ENCODE peak calls at places on chromosomes 7 and 10, in nine cellular contexts. T, I, H, V, W, Q, X, P and M are unnamed samples.

GRCh38 chr10:74947781-74948401 is 121.5 kb downstream of the KAT6B start:
- DNase-seq in Q (no peak), H (no peak), W (peak), V (no peak), T (no peak), P (no peak), I (no peak), X (no peak), M (no peak)

GRCh38 chr10:132387723-132388210 is 9.2 kb upstream of the PWWP2B start:
- DNase-seq in H (peak), Q (peak), I (no peak), P (no peak), T (peak), V (no peak), W (peak), X (peak), M (no peak)

GRCh38 chr7:37109016-37109415 is 339.6 kb downstream of the ELMO1 start:
- DNase-seq in W (no peak), X (no peak), T (no peak), Q (no peak), V (no peak), P (no peak), I (no peak), H (no peak), M (no peak)

GRCh38 chr7:126483972-126484371 is 768.8 kb downstream of the GRM8 start:
- DNase-seq in X (no peak), V (no peak), P (no peak), H (no peak), Q (no peak), W (no peak), T (no peak), I (no peak), M (no peak)

GRCh38 chr10:53395449-53395848 is 622.9 kb upstream of the MBL2 start:
- DNase-seq in Q (no peak), H (no peak), I (no peak), W (no peak), V (no peak), P (no peak), X (peak), T (no peak), M (no peak)

GRCh38 chr7:139362302-139362701 is 2.6 kb downstream of the LUC7L2 start:
- DNase-seq in X (no peak), I (no peak), Q (no peak), P (no peak), H (no peak), T (no peak), W (no peak), V (no peak), M (no peak)

GRCh38 chr7:151018421-151019129 is 5.7 kb downstream of the ATG9B start:
- DNase-seq in H (no peak), T (no peak), Q (peak), V (no peak), W (no peak), X (no peak), P (no peak), I (no peak), M (no peak)

GRCh38 chr10:5601826-5602225 is 64.6 kb downstream of the ASB13 start:
- DNase-seq in Q (no peak), T (no peak), H (no peak), X (no peak), I (no peak), P (no peak), V (no peak), W (no peak), M (no peak)

GRCh38 chr10:75283150-75284096 is 47.7 kb upstream of the COMTD1 start:
- DNase-seq in Q (peak), T (no peak), V (peak), P (no peak), I (no peak), H (no peak), X (no peak), W (no peak), M (no peak)

GRCh38 chr10:81820418-81820817 is 54.6 kb upstream of the NRG3 start:
- DNase-seq in Q (no peak), W (no peak), V (no peak), H (no peak), I (no peak), X (peak), T (no peak), P (no peak), M (no peak)

GRCh38 chr7:33495207-33495606 is 365.8 kb downstream of the BBS9 start:
- DNase-seq in W (peak), T (no peak), H (no peak), V (no peak), X (no peak), P (no peak), Q (peak), I (no peak), M (no peak)

GRCh38 chr10:6748981-6749630 is 169.0 kb upstream of the PRKCQ start:
- DNase-seq in I (no peak), Q (peak), P (no peak), T (no peak), H (no peak), W (peak), X (no peak), V (no peak), M (no peak)

GRCh38 chr10:131436467-131436866 is 124.9 kb upstream of the TCERG1L start:
- DNase-seq in H (no peak), X (no peak), V (no peak), I (no peak), W (no peak), Q (peak), P (no peak), T (no peak), M (no peak)

GRCh38 chr7:135930565-135931423 is 46.4 kb downstream of the MTPN start:
- DNase-seq in I (no peak), P (no peak), H (no peak), W (peak), X (peak), V (no peak), Q (peak), T (no peak), M (no peak)

GRCh38 chr7:27185708-27186449 is 847 bp upstream of the HOXA11 start:
- DNase-seq in T (no peak), H (no peak), Q (no peak), W (no peak), V (no peak), P (peak), X (no peak), I (peak), M (peak)

GRCh38 chr7:27184342-27185012 is 555 bp downstream of the HOXA11 start:
- DNase-seq in Q (peak), T (no peak), V (no peak), X (peak), P (peak), H (no peak), W (peak), I (peak), M (peak)

GRCh38 chr7:27183682-27184341 is 1.2 kb downstream of the HOXA11 start:
- DNase-seq in X (no peak), Q (peak), H (no peak), W (no peak), P (peak), V (no peak), T (no peak), I (peak), M (peak)

GRCh38 chr7:27186450-27187157 is 1.6 kb upstream of the HOXA11 start:
- DNase-seq in X (no peak), T (no peak), W (no peak), P (no peak), Q (no peak), H (no peak), V (no peak), I (no peak), M (no peak)

GRCh38 chr7:27185013-27185707 is at the start of gene HOXA11:
- DNase-seq in H (peak), X (no peak), V (no peak), P (peak), I (peak), W (peak), Q (peak), T (no peak), M (peak)
- H3K4me3 ChIP-seq in H (peak), X (peak), V (peak), P (peak), I (peak), W (peak), Q (peak), T (no peak), M (peak)

GRCh38 chr10:34757933-34758332 is 57.2 kb downstream of the PARD3 start:
- DNase-seq in V (no peak), P (no peak), I (no peak), T (no peak), X (no peak), Q (no peak), W (no peak), H (no peak), M (no peak)

GRCh38 chr10:34756584-34756983 is 58.5 kb downstream of the PARD3 start:
- DNase-seq in X (no peak), Q (no peak), V (no peak), T (no peak), W (no peak), H (no peak), P (no peak), I (no peak), M (no peak)

GRCh38 chr10:34751272-34751671 is 63.8 kb downstream of the PARD3 start:
- DNase-seq in W (no peak), X (no peak), T (no peak), H (no peak), Q (no peak), I (no peak), P (no peak), V (no peak), M (no peak)

GRCh38 chr10:34748767-34749166 is 66.3 kb downstream of the PARD3 start:
- DNase-seq in X (no peak), I (no peak), T (peak), V (no peak), Q (no peak), W (no peak), H (no peak), P (no peak), M (no peak)

DNA sequence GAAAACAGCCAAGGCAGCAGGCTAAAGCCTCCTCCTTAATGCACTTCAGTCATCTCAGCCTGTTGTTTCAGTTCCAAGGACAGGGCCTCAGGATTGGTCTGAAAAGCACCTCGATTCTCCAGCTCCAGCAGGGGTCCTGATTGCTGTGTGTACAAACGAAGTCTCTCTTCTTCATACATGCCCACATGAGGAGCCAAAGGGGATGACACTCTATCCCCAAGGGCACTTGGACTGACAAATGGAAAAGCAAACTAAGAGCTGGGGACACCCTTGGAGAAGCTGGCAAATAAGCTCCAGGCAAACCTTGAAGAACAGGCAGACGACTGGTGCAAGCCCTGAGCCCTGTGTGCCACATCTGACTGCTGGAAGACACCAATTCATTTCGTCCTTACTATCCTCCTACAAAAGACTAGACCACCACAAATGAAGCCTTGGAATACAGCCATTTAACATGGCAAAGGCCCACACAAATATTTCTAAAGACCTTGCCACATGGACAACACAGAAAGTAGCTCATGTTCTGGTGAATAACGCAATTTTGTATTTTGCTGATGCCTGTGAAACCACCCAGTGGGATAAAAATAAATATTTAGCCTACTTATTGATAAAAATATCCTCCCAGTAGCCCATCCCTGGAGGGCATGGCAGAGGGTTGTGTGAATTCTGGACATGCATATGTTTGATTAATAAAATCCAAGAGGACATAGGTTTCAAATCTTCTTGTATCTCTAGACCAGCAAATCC is 61.9 kb downstream of the PARD3 start:
- DNase-seq in H (no peak), V (no peak), Q (no peak), I (no peak), W (no peak), X (no peak), P (no peak), T (no peak), M (no peak)
- H3K27ac ChIP-seq in H (no peak), V (no peak), Q (no peak), I (no peak), W (no peak), X (no peak), P (no peak), T (no peak), M (no peak)

GRCh38 chr10:112782176-112782907 is 167.7 kb upstream of the TCF7L2 start:
- DNase-seq in T (no peak), X (no peak), W (no peak), H (peak), P (no peak), V (no peak), I (no peak), Q (peak), M (peak)

GRCh38 chr10:112778579-112778978 is 171.5 kb upstream of the TCF7L2 start:
- DNase-seq in W (peak), V (no peak), I (no peak), H (no peak), Q (no peak), P (no peak), X (no peak), T (no peak), M (no peak)

GRCh38 chr10:112775892-112776679 is 174.0 kb upstream of the TCF7L2 start:
- DNase-seq in V (no peak), P (no peak), H (no peak), W (peak), I (no peak), Q (no peak), X (no peak), T (no peak), M (no peak)

GRCh38 chr10:112775347-112775746 is 174.7 kb upstream of the TCF7L2 start:
- DNase-seq in V (no peak), P (no peak), X (peak), W (no peak), I (no peak), H (no peak), T (no peak), Q (peak), M (no peak)

DNA sequence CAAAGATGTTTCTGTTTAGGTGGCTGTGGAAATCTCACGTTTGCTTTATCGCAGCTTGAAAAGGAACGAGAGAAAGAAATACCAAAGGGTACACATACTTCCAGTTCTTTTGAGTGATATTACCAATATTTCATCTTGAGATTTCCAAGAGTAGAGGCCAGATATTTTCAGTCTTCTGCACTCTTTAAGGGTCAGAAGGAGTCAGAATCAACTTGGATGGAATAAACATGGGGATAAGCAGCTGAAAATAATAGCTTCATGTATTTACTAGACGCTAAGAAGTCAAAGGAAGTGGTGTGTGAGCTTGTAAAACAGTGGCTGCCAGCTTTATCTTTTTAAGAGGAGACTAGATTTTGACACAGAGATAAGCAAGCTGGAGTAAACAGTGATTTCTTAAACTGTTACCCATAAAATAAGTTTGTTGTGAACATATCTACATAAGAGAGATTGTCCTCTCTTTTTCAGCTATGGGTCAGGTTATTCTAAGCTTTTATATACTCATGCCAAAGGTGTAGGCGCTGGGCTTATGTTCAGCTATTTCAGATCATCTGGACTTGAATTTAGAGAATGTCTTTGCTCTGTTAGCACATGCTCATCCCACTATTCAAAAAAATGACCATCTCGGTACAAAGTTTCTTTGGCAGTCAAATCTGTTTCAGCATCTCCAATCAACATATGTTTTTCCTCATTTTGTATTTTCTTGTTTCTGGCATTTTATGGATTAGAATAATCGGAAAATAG is 170.9 kb upstream of the TCF7L2 start:
- DNase-seq in H (no peak), Q (no peak), W (peak), I (no peak), X (no peak), T (no peak), P (no peak), V (no peak), M (no peak)
- H3K4me3 ChIP-seq in H (no peak), Q (no peak), W (peak), I (no peak), X (no peak), T (no peak), P (no peak), V (no peak), M (no peak)

GRCh38 chr10:80463868-80464267 is 9.8 kb downstream of the TSPAN14 start:
- DNase-seq in P (no peak), W (no peak), V (no peak), H (peak), X (no peak), Q (no peak), T (no peak), I (no peak), M (no peak)

GRCh38 chr10:80465839-80466590 is 11.9 kb downstream of the TSPAN14 start:
- DNase-seq in P (no peak), V (no peak), H (no peak), T (no peak), Q (no peak), X (no peak), W (no peak), I (no peak), M (no peak)

GRCh38 chr10:80462986-80463741 is 9.1 kb downstream of the TSPAN14 start:
- DNase-seq in P (no peak), X (no peak), I (no peak), W (no peak), T (no peak), Q (peak), V (no peak), H (no peak), M (no peak)

GRCh38 chr10:80466724-80467326 is 12.7 kb downstream of the TSPAN14 start:
- DNase-seq in W (no peak), V (no peak), I (no peak), H (no peak), T (no peak), P (no peak), X (no peak), Q (no peak), M (no peak)

GRCh38 chr10:80464557-80465466 is 10.7 kb downstream of the TSPAN14 start:
- DNase-seq in T (no peak), I (peak), X (no peak), H (peak), V (no peak), P (no peak), W (no peak), Q (peak), M (no peak)
- H3K27ac ChIP-seq in T (no peak), I (peak), X (peak), H (peak), V (peak), P (peak), W (no peak), Q (no peak), M (peak)

DNA sequence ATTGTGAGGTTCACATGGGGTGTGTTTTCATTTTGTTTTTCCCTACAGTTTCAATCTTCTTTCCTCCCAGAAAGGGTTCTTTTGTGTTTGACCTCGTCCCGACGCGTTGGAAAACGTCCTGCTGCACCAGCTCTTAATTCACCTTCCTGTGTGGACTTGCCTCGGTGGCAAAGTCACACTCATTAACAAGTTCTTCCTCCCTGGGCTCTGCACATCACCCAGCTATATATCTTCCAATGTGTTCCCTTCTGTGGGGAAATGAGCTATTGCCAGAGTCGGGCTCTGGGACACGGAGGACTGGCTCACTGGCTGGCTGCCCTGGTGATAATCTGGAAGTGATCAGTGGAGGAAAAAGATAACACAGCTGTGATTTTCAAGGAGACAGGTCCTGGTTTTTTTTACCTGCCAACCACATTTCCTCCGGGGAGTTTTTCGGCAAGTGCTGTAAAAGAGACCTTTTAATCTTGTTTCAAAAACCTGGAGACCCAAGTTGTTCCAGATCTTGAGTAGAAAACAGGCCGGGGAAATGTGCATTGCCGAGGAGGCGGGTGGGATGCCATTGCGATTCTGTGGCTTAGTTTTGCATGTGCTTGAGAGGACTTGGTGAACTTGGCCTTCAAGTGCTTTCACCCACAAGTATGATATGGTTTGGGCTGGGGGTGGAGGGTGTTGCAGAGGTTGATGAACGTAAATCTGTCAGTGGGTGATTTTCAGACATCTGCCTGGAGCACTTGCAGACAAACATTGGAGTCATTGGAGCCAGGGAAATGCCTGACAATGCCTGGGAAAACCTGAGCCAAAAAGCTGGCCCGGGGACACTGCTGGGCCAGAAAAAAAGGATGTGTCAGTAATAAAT is 96.5 kb upstream of the CREB5 start:
- DNase-seq in I (no peak), Q (peak), T (no peak), V (peak), X (no peak), W (no peak), H (no peak), P (peak), M (no peak)
- H3K4me3 ChIP-seq in I (no peak), Q (peak), T (no peak), V (peak), X (no peak), W (no peak), H (no peak), P (no peak), M (no peak)

GRCh38 chr7:45978731-45979211 is 57.7 kb upstream of the IGFBP3 start:
- DNase-seq in V (no peak), X (peak), Q (peak), I (no peak), T (no peak), H (peak), W (no peak), P (no peak), M (peak)

GRCh38 chr7:45975847-45976484 is 54.9 kb upstream of the IGFBP3 start:
- DNase-seq in V (no peak), I (no peak), P (no peak), X (no peak), H (peak), W (no peak), T (no peak), Q (no peak), M (no peak)

GRCh38 chr7:45976485-45976856 is 55.4 kb upstream of the IGFBP3 start:
- DNase-seq in Q (no peak), I (no peak), W (no peak), T (no peak), V (no peak), X (no peak), H (peak), P (no peak), M (peak)

GRCh38 chr7:45978010-45978681 is 57.1 kb upstream of the IGFBP3 start:
- DNase-seq in Q (peak), H (peak), I (no peak), X (peak), T (no peak), P (no peak), W (peak), V (peak), M (peak)

GRCh38 chr7:45977256-45977655 is 56.2 kb upstream of the IGFBP3 start:
- DNase-seq in H (no peak), X (no peak), Q (peak), V (no peak), I (no peak), P (no peak), W (no peak), T (no peak), M (no peak)
- H3K27ac ChIP-seq in H (no peak), X (peak), Q (peak), V (peak), I (no peak), P (no peak), W (peak), T (no peak), M (peak)